ENCODE peak calls at places on chromosomes 13 and 19, in seven cellular contexts. One of them, this sample, is unnamed.
A peak's percentile ranks its signal among the peaks of the same experiment; 100 is the strongest.

GRCh38 chr13:34942732-34943674 is 933 bp downstream of the NBEA start:
- DNase-seq in fibroblast of pulmonary artery: no peak
- DNase-seq in tibial nerve: no peak
- DNase-seq in uterus: peak; percentile 18
- DNase-seq in activated naive CD4-positive, alpha-beta T cell treated with Interleukin-2 at 50 U/mL for 16 hours: no peak
- DNase-seq in left kidney: peak; percentile 79
- DNase-seq in progenitor cell of endocrine pancreas: peak; percentile 28
- DNase-seq in this sample: no peak

GRCh38 chr13:102877285-102877684 is 31.5 kb downstream of the ERCC5 start:
- DNase-seq in left kidney: no peak
- DNase-seq in progenitor cell of endocrine pancreas: no peak
- DNase-seq in fibroblast of pulmonary artery: peak; percentile 75
- DNase-seq in uterus: no peak
- DNase-seq in tibial nerve: no peak
- DNase-seq in activated naive CD4-positive, alpha-beta T cell treated with Interleukin-2 at 50 U/mL for 16 hours: no peak
- DNase-seq in this sample: no peak

GRCh38 chr19:55069137-55069858 is 6.3 kb upstream of the RDH13 start:
- DNase-seq in uterus: no peak
- DNase-seq in tibial nerve: no peak
- DNase-seq in left kidney: peak; percentile 74
- DNase-seq in activated naive CD4-positive, alpha-beta T cell treated with Interleukin-2 at 50 U/mL for 16 hours: no peak
- DNase-seq in fibroblast of pulmonary artery: peak; percentile 26
- DNase-seq in progenitor cell of endocrine pancreas: no peak
- DNase-seq in this sample: no peak

GRCh38 chr13:105598551-105598950 is 936.9 kb downstream of the EFNB2 start:
- DNase-seq in left kidney: no peak
- DNase-seq in uterus: no peak
- DNase-seq in progenitor cell of endocrine pancreas: no peak
- DNase-seq in tibial nerve: no peak
- DNase-seq in activated naive CD4-positive, alpha-beta T cell treated with Interleukin-2 at 50 U/mL for 16 hours: no peak
- DNase-seq in fibroblast of pulmonary artery: peak; percentile 41
- DNase-seq in this sample: no peak

GRCh38 chr19:48896191-48896720 is 2.3 kb downstream of the TULP2 start:
- DNase-seq in tibial nerve: peak; percentile 49
- DNase-seq in activated naive CD4-positive, alpha-beta T cell treated with Interleukin-2 at 50 U/mL for 16 hours: peak; percentile 34
- DNase-seq in progenitor cell of endocrine pancreas: no peak
- DNase-seq in left kidney: peak; percentile 77
- DNase-seq in uterus: peak; percentile 81
- DNase-seq in fibroblast of pulmonary artery: peak; percentile 43
- DNase-seq in this sample: no peak

GRCh38 chr19:19491321-19492025 is 23.9 kb downstream of the TSSK6 start:
- DNase-seq in fibroblast of pulmonary artery: no peak
- DNase-seq in uterus: no peak
- DNase-seq in left kidney: peak; percentile 42
- DNase-seq in tibial nerve: no peak
- DNase-seq in activated naive CD4-positive, alpha-beta T cell treated with Interleukin-2 at 50 U/mL for 16 hours: no peak
- DNase-seq in progenitor cell of endocrine pancreas: no peak
- DNase-seq in this sample: no peak

GRCh38 chr19:5319516-5319915 is 21.1 kb downstream of the PTPRS start:
- DNase-seq in fibroblast of pulmonary artery: no peak
- DNase-seq in uterus: no peak
- DNase-seq in tibial nerve: no peak
- DNase-seq in activated naive CD4-positive, alpha-beta T cell treated with Interleukin-2 at 50 U/mL for 16 hours: no peak
- DNase-seq in progenitor cell of endocrine pancreas: no peak
- DNase-seq in left kidney: no peak
- DNase-seq in this sample: no peak

GRCh38 chr19:1508507-1508856 is 4.3 kb downstream of the ADAMTSL5 start:
- DNase-seq in activated naive CD4-positive, alpha-beta T cell treated with Interleukin-2 at 50 U/mL for 16 hours: no peak
- DNase-seq in uterus: no peak
- DNase-seq in fibroblast of pulmonary artery: no peak
- DNase-seq in progenitor cell of endocrine pancreas: no peak
- DNase-seq in tibial nerve: no peak
- DNase-seq in left kidney: no peak
- DNase-seq in this sample: no peak

GRCh38 chr13:27631156-27631555 is 9.5 kb downstream of the POLR1D start:
- DNase-seq in left kidney: no peak
- DNase-seq in uterus: no peak
- DNase-seq in activated naive CD4-positive, alpha-beta T cell treated with Interleukin-2 at 50 U/mL for 16 hours: no peak
- DNase-seq in progenitor cell of endocrine pancreas: no peak
- DNase-seq in tibial nerve: no peak
- DNase-seq in fibroblast of pulmonary artery: no peak
- DNase-seq in this sample: no peak

GRCh38 chr19:54364775-54365257 is at the start of gene LAIR1:
- DNase-seq in uterus: no peak
- DNase-seq in fibroblast of pulmonary artery: no peak
- DNase-seq in activated naive CD4-positive, alpha-beta T cell treated with Interleukin-2 at 50 U/mL for 16 hours: peak; percentile 56
- DNase-seq in progenitor cell of endocrine pancreas: no peak
- DNase-seq in tibial nerve: no peak
- DNase-seq in left kidney: no peak
- DNase-seq in this sample: no peak

GRCh38 chr19:5339470-5339949 is 1.1 kb downstream of the PTPRS start:
- DNase-seq in progenitor cell of endocrine pancreas: no peak
- DNase-seq in tibial nerve: no peak
- DNase-seq in activated naive CD4-positive, alpha-beta T cell treated with Interleukin-2 at 50 U/mL for 16 hours: no peak
- DNase-seq in fibroblast of pulmonary artery: no peak
- DNase-seq in left kidney: no peak
- DNase-seq in uterus: no peak
- DNase-seq in this sample: no peak

This sample was measured in DMS 273 treated with DMSO at 0.1 percent for 48 hours.